ENCODE peak calls at places on chromosome X, in four cellular contexts. J, L, A and B are unnamed samples.

GRCh38 chrX:48854898-48855297 is 19.5 kb upstream of the PCSK1N start:
- DNase-seq in J (no peak), L (no peak), A (no peak), B (no peak)

GRCh38 chrX:154351183-154352011 is 23.0 kb downstream of the FLNA start:
- DNase-seq in J (peak), L (no peak), A (no peak), B (no peak)

GRCh38 chrX:500481-501010 is 113.8 kb upstream of the PPP2R3B start:
- DNase-seq in J (no peak), L (no peak), A (no peak), B (no peak)

GRCh38 chrX:96480081-96480480 is 204.6 kb upstream of the DIAPH2 start:
- DNase-seq in J (no peak), L (no peak), A (no peak), B (no peak)

GRCh38 chrX:3651272-3651671 is 62.2 kb downstream of the PRKX start:
- DNase-seq in J (peak), L (no peak), A (peak), B (no peak)

GRCh38 chrX:129654652-129655546 is at the start of gene APLN:
- DNase-seq in J (no peak), L (peak), A (peak), B (peak)

GRCh38 chrX:54042609-54043010 is 1.7 kb downstream of the PHF8 start:
- DNase-seq in J (peak), L (no peak), A (peak), B (peak)

GRCh38 chrX:31228415-31228832 is 156.6 kb upstream of the FTHL17 start:
- DNase-seq in J (no peak), L (no peak), A (no peak), B (no peak)

GRCh38 chrX:129749069-129749468 is 10.3 kb downstream of the XPNPEP2 start:
- DNase-seq in J (no peak), L (no peak), A (no peak), B (no peak)

GRCh38 chrX:13778916-13779315 is 38.0 kb downstream of the GPM6B start:
- DNase-seq in J (no peak), L (no peak), A (peak), B (no peak)